ENCODE peak calls at places on chromosome 12, in four cellular contexts. One of them, this sample, is unnamed.

GRCh38 chr12:57625261-57626032 is 7.6 kb downstream of the B4GALNT1 start:
- DNase-seq in fibroblast of lung: no peak
- DNase-seq in A549: no peak
- DNase-seq in OCI-LY7: no peak
- DNase-seq in this sample: no peak

GRCh38 chr12:50659690-50660424 is 104.0 kb upstream of the ATF1 start:
- DNase-seq in OCI-LY7: no peak
- DNase-seq in fibroblast of lung: no peak
- DNase-seq in A549: no peak
- DNase-seq in this sample: no peak

GRCh38 chr12:50764861-50765324 is 992 bp downstream of the ATF1 start:
- DNase-seq in A549: peak; percentile 58
- DNase-seq in fibroblast of lung: peak; percentile 58
- DNase-seq in OCI-LY7: peak; percentile 70
- DNase-seq in this sample: no peak

GRCh38 chr12:75635606-75636444 is 124.4 kb upstream of the KRR1 start:
- DNase-seq in A549: peak; percentile 40
- DNase-seq in fibroblast of lung: peak; percentile 91
- DNase-seq in OCI-LY7: no peak
- DNase-seq in this sample: no peak

GRCh38 chr12:115341442-115341841 is 657.5 kb upstream of the TBX3 start:
- DNase-seq in A549: peak; percentile 86
- DNase-seq in fibroblast of lung: peak; percentile 98
- DNase-seq in OCI-LY7: no peak
- DNase-seq in this sample: no peak

GRCh38 chr12:92505373-92506340 is 197.1 kb upstream of the PLEKHG7 start:
- DNase-seq in A549: no peak
- DNase-seq in OCI-LY7: peak; percentile 73
- DNase-seq in fibroblast of lung: peak; percentile 81
- DNase-seq in this sample: no peak

GRCh38 chr12:121475279-121475678 is 75.4 kb downstream of the RNF34 start:
- DNase-seq in A549: no peak
- DNase-seq in fibroblast of lung: no peak
- DNase-seq in OCI-LY7: no peak
- DNase-seq in this sample: no peak

GRCh38 chr12:48995061-48995879 is 3.9 kb downstream of the DDN start:
- DNase-seq in A549: peak; percentile 99
- DNase-seq in fibroblast of lung: peak; percentile 79
- DNase-seq in OCI-LY7: peak; percentile 61
- DNase-seq in this sample: peak; percentile 64

GRCh38 chr12:76201758-76202157 is 117.3 kb upstream of the NAP1L1 start:
- DNase-seq in fibroblast of lung: no peak
- DNase-seq in A549: no peak
- DNase-seq in OCI-LY7: no peak
- DNase-seq in this sample: no peak

GRCh38 chr12:132161046-132161781 is 17.0 kb downstream of the NOC4L start:
- DNase-seq in fibroblast of lung: no peak
- DNase-seq in OCI-LY7: no peak
- DNase-seq in A549: no peak
- DNase-seq in this sample: no peak

GRCh38 chr12:42370013-42370412 is 44.0 kb downstream of the PPHLN1 start:
- DNase-seq in OCI-LY7: no peak
- DNase-seq in fibroblast of lung: no peak
- DNase-seq in A549: no peak
- DNase-seq in this sample: no peak

GRCh38 chr12:42373669-42374068 is 47.7 kb downstream of the PPHLN1 start:
- DNase-seq in A549: no peak
- DNase-seq in OCI-LY7: no peak
- DNase-seq in fibroblast of lung: no peak
- DNase-seq in this sample: no peak

GRCh38 chr12:42372154-42372791 is 46.3 kb downstream of the PPHLN1 start:
- DNase-seq in OCI-LY7: peak; percentile 76
- DNase-seq in fibroblast of lung: peak; percentile 47
- DNase-seq in A549: peak; percentile 34
- DNase-seq in this sample: peak; percentile 43
- TF ChIP-seq CTCF in OCI-LY7: peak; percentile 91
- TF ChIP-seq CTCF in fibroblast of lung: peak; percentile 73
- TF ChIP-seq CTCF in A549: peak; percentile 76
- TF ChIP-seq CTCF in this sample: peak; percentile 79

GRCh38 chr12:47766496-47767196 is 6.4 kb upstream of the SLC48A1 start:
- DNase-seq in OCI-LY7: peak; percentile 34
- DNase-seq in fibroblast of lung: no peak
- DNase-seq in A549: no peak
- DNase-seq in this sample: no peak
- H3K4me1 ChIP-seq in OCI-LY7: peaks cover 19% of the 10 kb centered on the region
- H3K4me1 ChIP-seq in fibroblast of lung: no peaks in the 10 kb centered on the region
- H3K4me1 ChIP-seq in A549: peaks cover 40% of the 10 kb centered on the region
- H3K4me1 ChIP-seq in this sample: peaks cover 70% of the 10 kb centered on the region

GRCh38 chr12:112000806-112001205 is 12.2 kb downstream of the TMEM116 start:
- DNase-seq in A549: no peak
- DNase-seq in fibroblast of lung: no peak
- DNase-seq in OCI-LY7: no peak
- DNase-seq in this sample: no peak
- H3K4me2 ChIP-seq in A549: no peak overlapping the region
- H3K4me2 ChIP-seq in fibroblast of lung: no peak overlapping the region
- H3K4me2 ChIP-seq in OCI-LY7: no peak overlapping the region
- H3K4me2 ChIP-seq in this sample: no peak overlapping the region

GRCh38 chr12:106894774-106895173 is 60.9 kb upstream of the TMEM263 start:
- DNase-seq in fibroblast of lung: no peak
- DNase-seq in A549: no peak
- DNase-seq in OCI-LY7: no peak
- DNase-seq in this sample: no peak

GRCh38 chr12:106896603-106897002 is 59.1 kb upstream of the TMEM263 start:
- DNase-seq in fibroblast of lung: no peak
- DNase-seq in A549: no peak
- DNase-seq in OCI-LY7: no peak
- DNase-seq in this sample: no peak

GRCh38 chr12:106900554-106900953 is 55.2 kb upstream of the TMEM263 start:
- DNase-seq in A549: no peak
- DNase-seq in OCI-LY7: no peak
- DNase-seq in fibroblast of lung: no peak
- DNase-seq in this sample: no peak

GRCh38 chr12:106898001-106898966 is 57.4 kb upstream of the TMEM263 start:
- DNase-seq in fibroblast of lung: no peak
- DNase-seq in A549: no peak
- DNase-seq in OCI-LY7: no peak
- DNase-seq in this sample: no peak

DNA sequence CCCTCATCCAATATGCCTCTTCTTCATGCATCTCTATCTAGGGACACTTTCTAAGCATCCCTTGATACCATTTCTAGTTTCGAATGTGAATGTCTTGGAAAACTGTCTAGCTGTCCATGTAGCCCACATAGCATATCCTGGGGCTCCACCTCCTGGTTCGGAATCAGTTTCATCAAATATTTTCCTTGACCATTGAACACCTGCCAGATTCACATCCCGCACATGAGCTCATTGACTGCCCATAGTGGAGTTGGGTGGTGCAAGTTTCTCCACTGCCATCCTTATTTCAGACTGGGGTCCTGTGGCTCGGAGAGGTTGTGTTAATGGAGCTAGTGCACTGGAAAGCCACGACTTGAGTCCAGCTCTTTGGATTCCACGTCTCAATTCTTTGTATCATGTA is 58.6 kb upstream of the TMEM263 start:
- DNase-seq in A549: no peak
- DNase-seq in OCI-LY7: no peak
- DNase-seq in fibroblast of lung: peak; percentile 44
- DNase-seq in this sample: no peak
- TF ChIP-seq CTCF in A549: peak; percentile 30
- TF ChIP-seq CTCF in OCI-LY7: no peak
- TF ChIP-seq CTCF in fibroblast of lung: no peak
- TF ChIP-seq CTCF in this sample: no peak

GRCh38 chr12:77813558-77813957 is 17.1 kb upstream of the NAV3 start:
- DNase-seq in A549: no peak
- DNase-seq in fibroblast of lung: no peak
- DNase-seq in OCI-LY7: no peak
- DNase-seq in this sample: no peak

GRCh38 chr12:77808534-77808933 is 22.2 kb upstream of the NAV3 start:
- DNase-seq in OCI-LY7: no peak
- DNase-seq in fibroblast of lung: no peak
- DNase-seq in A549: no peak
- DNase-seq in this sample: no peak

GRCh38 chr12:77816196-77816595 is 14.5 kb upstream of the NAV3 start:
- DNase-seq in OCI-LY7: no peak
- DNase-seq in fibroblast of lung: no peak
- DNase-seq in A549: no peak
- DNase-seq in this sample: no peak

DNA sequence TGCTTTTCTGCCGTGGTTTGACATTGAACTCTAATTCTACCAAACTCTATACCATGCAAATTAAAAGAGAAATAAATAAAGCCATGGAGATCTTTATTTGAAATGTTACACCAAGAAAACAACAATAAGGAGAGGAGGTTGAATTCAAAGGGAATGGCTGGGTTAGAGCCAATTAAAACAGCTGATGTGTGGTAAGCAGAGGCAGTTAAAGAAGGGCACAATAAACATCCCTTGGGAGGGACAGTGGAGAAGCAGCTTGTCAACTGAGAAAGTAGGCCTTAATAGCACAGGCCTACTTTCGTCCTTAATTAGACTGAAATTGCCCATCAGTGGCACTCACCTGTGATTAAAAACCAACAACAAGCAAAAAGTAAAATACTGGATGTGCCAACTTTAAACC is 16.3 kb upstream of the NAV3 start:
- DNase-seq in fibroblast of lung: no peak
- DNase-seq in OCI-LY7: no peak
- DNase-seq in A549: no peak
- DNase-seq in this sample: no peak
- H3K4me1 ChIP-seq in fibroblast of lung: no peaks in the 10 kb centered on the region
- H3K4me1 ChIP-seq in OCI-LY7: peaks cover 11% of the 10 kb centered on the region
- H3K4me1 ChIP-seq in A549: no peaks in the 10 kb centered on the region
- H3K4me1 ChIP-seq in this sample: no peaks in the 10 kb centered on the region

GRCh38 chr12:124923906-124924734 is 9.7 kb upstream of the UBC start:
- DNase-seq in OCI-LY7: no peak
- DNase-seq in fibroblast of lung: peak; percentile 67
- DNase-seq in A549: no peak
- DNase-seq in this sample: peak; percentile 57
- H3K4me2 ChIP-seq in OCI-LY7: no peak overlapping the region
- H3K4me2 ChIP-seq in fibroblast of lung: peak overlapping the region; percentile 44
- H3K4me2 ChIP-seq in A549: peak overlapping the region; percentile 91
- H3K4me2 ChIP-seq in this sample: peak overlapping the region; percentile 79

This sample was measured in PC-9.